ENCODE peak calls at places on chromosomes 12 and 14, in five cellular contexts. W is T47D, P is pons, F is astrocyte of the cerebellum, A is hepatocyte. O is an unnamed sample.

GRCh38 chr14:92917956-92918355 is 5.0 kb upstream of the CHGA start:
- DNase-seq in F (no peak), W (no peak), P (no peak), A (no peak), O (no peak)

GRCh38 chr12:104478396-104479140 is 21.8 kb downstream of the CHST11 start:
- DNase-seq in W (no peak), P (peak), F (no peak), A (no peak), O (peak)

GRCh38 chr12:109735051-109735521 is 21.5 kb downstream of the FAM222A start:
- DNase-seq in P (no peak), F (no peak), W (no peak), A (no peak), O (no peak)

GRCh38 chr14:57486767-57487379 is 6.8 kb downstream of the CCDC198 start:
- DNase-seq in W (peak), F (peak), P (peak), A (peak), O (no peak)

GRCh38 chr14:95490727-95491451 is 25.6 kb downstream of the SYNE3 start:
- DNase-seq in A (peak), F (no peak), P (peak), W (no peak), O (no peak)

GRCh38 chr12:55877824-55878223 is 35.1 kb upstream of the MMP19 start:
- DNase-seq in A (no peak), P (no peak), W (no peak), F (no peak), O (no peak)

GRCh38 chr12:98644433-98644711 is 216 bp downstream of the IKBIP start:
- DNase-seq in P (no peak), A (peak), F (no peak), W (no peak), O (no peak)

GRCh38 chr12:52643233-52644077 is 8.6 kb downstream of the KRT2 start:
- DNase-seq in A (no peak), F (no peak), P (no peak), W (no peak), O (no peak)

GRCh38 chr12:96240656-96241055 is 46.5 kb downstream of the ELK3 start:
- DNase-seq in W (no peak), P (no peak), F (no peak), A (no peak), O (no peak)

GRCh38 chr12:41743835-41744234 is 400.8 kb downstream of the GXYLT1 start:
- DNase-seq in F (no peak), P (no peak), W (no peak), A (peak), O (no peak)

GRCh38 chr14:62451221-62451620 is 594.0 kb downstream of the KCNH5 start:
- DNase-seq in A (no peak), F (no peak), W (no peak), P (no peak), O (no peak)

O was measured in T-helper 2 cell.